ENCODE peak calls at places on chromosomes 16 and 17, in six cellular contexts. One of them, this sample, is unnamed.
A peak's percentile ranks its signal among the peaks of the same experiment; 100 is the strongest.

GRCh38 chr16:19884611-19885455 is at the start of gene GPRC5B:
- DNase-seq in H1: peak; percentile 78
- DNase-seq in HepG2: no peak
- DNase-seq in GM12878: no peak
- DNase-seq in SK-N-SH: peak; percentile 91
- DNase-seq in K562: peak; percentile 80
- DNase-seq in this sample: no peak

GRCh38 chr17:46915596-46915995 is 7.4 kb upstream of the GOSR2 start:
- DNase-seq in H1: no peak
- DNase-seq in HepG2: no peak
- DNase-seq in GM12878: no peak
- DNase-seq in SK-N-SH: no peak
- DNase-seq in K562: no peak
- DNase-seq in this sample: no peak

GRCh38 chr17:83179378-83179777 is 100.0 kb downstream of the METRNL start:
- DNase-seq in H1: no peak
- DNase-seq in HepG2: no peak
- DNase-seq in GM12878: no peak
- DNase-seq in SK-N-SH: no peak
- DNase-seq in K562: no peak
- DNase-seq in this sample: no peak

GRCh38 chr17:77437017-77437416 is 296.2 kb downstream of the SEC14L1 start:
- DNase-seq in H1: no peak
- DNase-seq in HepG2: no peak
- DNase-seq in GM12878: no peak
- DNase-seq in SK-N-SH: peak; percentile 71
- DNase-seq in K562: no peak
- DNase-seq in this sample: no peak

GRCh38 chr16:87723224-87723619 is 42.6 kb downstream of the KLHDC4 start:
- DNase-seq in H1: no peak
- DNase-seq in HepG2: no peak
- DNase-seq in GM12878: peak; percentile 58
- DNase-seq in SK-N-SH: peak; percentile 99
- DNase-seq in K562: peak; percentile 62
- DNase-seq in this sample: no peak

GRCh38 chr17:74569392-74570003 is 2.2 kb upstream of the CD300H start:
- DNase-seq in H1: no peak
- DNase-seq in HepG2: no peak
- DNase-seq in GM12878: no peak
- DNase-seq in SK-N-SH: no peak
- DNase-seq in K562: no peak
- DNase-seq in this sample: peak; percentile 97

GRCh38 chr17:77516902-77517301 is 376.1 kb downstream of the SEC14L1 start:
- DNase-seq in H1: no peak
- DNase-seq in HepG2: no peak
- DNase-seq in GM12878: no peak
- DNase-seq in SK-N-SH: no peak
- DNase-seq in K562: no peak
- DNase-seq in this sample: no peak

GRCh38 chr17:229945-230235 is 48.4 kb upstream of the DOC2B start:
- DNase-seq in H1: no peak
- DNase-seq in HepG2: no peak
- DNase-seq in GM12878: no peak
- DNase-seq in SK-N-SH: no peak
- DNase-seq in K562: no peak
- DNase-seq in this sample: no peak

GRCh38 chr17:82837586-82838320 is 2.1 kb downstream of the ZNF750 start:
- DNase-seq in H1: no peak
- DNase-seq in HepG2: no peak
- DNase-seq in GM12878: no peak
- DNase-seq in SK-N-SH: no peak
- DNase-seq in K562: no peak
- DNase-seq in this sample: no peak

GRCh38 chr17:27668488-27668823 is 37.5 kb downstream of the LGALS9 start:
- DNase-seq in H1: no peak
- DNase-seq in HepG2: no peak
- DNase-seq in GM12878: no peak
- DNase-seq in SK-N-SH: no peak
- DNase-seq in K562: no peak
- DNase-seq in this sample: no peak

GRCh38 chr16:84672276-84673202 is 24.2 kb downstream of the KLHL36 start:
- DNase-seq in H1: peak; percentile 96
- DNase-seq in HepG2: peak; percentile 58
- DNase-seq in GM12878: no peak
- DNase-seq in SK-N-SH: peak; percentile 82
- DNase-seq in K562: peak; percentile 87
- DNase-seq in this sample: peak; percentile 48

GRCh38 chr17:9331512-9332163 is 244.0 kb downstream of the STX8 start:
- DNase-seq in H1: no peak
- DNase-seq in HepG2: no peak
- DNase-seq in GM12878: no peak
- DNase-seq in SK-N-SH: no peak
- DNase-seq in K562: no peak
- DNase-seq in this sample: no peak

GRCh38 chr17:41633498-41634197 is 9.3 kb upstream of the KRT17 start:
- DNase-seq in H1: no peak
- DNase-seq in HepG2: no peak
- DNase-seq in GM12878: no peak
- DNase-seq in SK-N-SH: no peak
- DNase-seq in K562: no peak
- DNase-seq in this sample: no peak

GRCh38 chr16:81451753-81452680 is 7.4 kb downstream of the CMIP start:
- DNase-seq in H1: no peak
- DNase-seq in HepG2: peak; percentile 99
- DNase-seq in GM12878: no peak
- DNase-seq in SK-N-SH: no peak
- DNase-seq in K562: peak; percentile 72
- DNase-seq in this sample: no peak

GRCh38 chr16:84277244-84277823 is 17.3 kb upstream of the WFDC1 start:
- DNase-seq in H1: peak; percentile 90
- DNase-seq in HepG2: peak; percentile 51
- DNase-seq in GM12878: no peak
- DNase-seq in SK-N-SH: peak; percentile 79
- DNase-seq in K562: peak; percentile 61
- DNase-seq in this sample: peak; percentile 48

GRCh38 chr17:78168906-78169793 is 769 bp downstream of the SYNGR2 start:
- DNase-seq in H1: peak; percentile 80
- DNase-seq in HepG2: no peak
- DNase-seq in GM12878: no peak
- DNase-seq in SK-N-SH: peak; percentile 92
- DNase-seq in K562: peak; percentile 62
- DNase-seq in this sample: peak; percentile 64

GRCh38 chr17:79581306-79581932 is 29.4 kb downstream of the RBFOX3 start:
- DNase-seq in H1: no peak
- DNase-seq in HepG2: no peak
- DNase-seq in GM12878: no peak
- DNase-seq in SK-N-SH: peak; percentile 60
- DNase-seq in K562: no peak
- DNase-seq in this sample: no peak

GRCh38 chr16:48011888-48012658 is 143.7 kb downstream of the ABCC12 start:
- DNase-seq in H1: no peak
- DNase-seq in HepG2: no peak
- DNase-seq in GM12878: no peak
- DNase-seq in SK-N-SH: no peak
- DNase-seq in K562: no peak
- DNase-seq in this sample: no peak

GRCh38 chr16:15052747-15053476 is 3.0 kb downstream of the NTAN1 start:
- DNase-seq in H1: no peak
- DNase-seq in HepG2: no peak
- DNase-seq in GM12878: no peak
- DNase-seq in SK-N-SH: no peak
- DNase-seq in K562: no peak
- DNase-seq in this sample: no peak

GRCh38 chr16:53417011-53417410 is 17.3 kb upstream of the RBL2 start:
- DNase-seq in H1: no peak
- DNase-seq in HepG2: no peak
- DNase-seq in GM12878: no peak
- DNase-seq in SK-N-SH: no peak
- DNase-seq in K562: no peak
- DNase-seq in this sample: no peak

DNA sequence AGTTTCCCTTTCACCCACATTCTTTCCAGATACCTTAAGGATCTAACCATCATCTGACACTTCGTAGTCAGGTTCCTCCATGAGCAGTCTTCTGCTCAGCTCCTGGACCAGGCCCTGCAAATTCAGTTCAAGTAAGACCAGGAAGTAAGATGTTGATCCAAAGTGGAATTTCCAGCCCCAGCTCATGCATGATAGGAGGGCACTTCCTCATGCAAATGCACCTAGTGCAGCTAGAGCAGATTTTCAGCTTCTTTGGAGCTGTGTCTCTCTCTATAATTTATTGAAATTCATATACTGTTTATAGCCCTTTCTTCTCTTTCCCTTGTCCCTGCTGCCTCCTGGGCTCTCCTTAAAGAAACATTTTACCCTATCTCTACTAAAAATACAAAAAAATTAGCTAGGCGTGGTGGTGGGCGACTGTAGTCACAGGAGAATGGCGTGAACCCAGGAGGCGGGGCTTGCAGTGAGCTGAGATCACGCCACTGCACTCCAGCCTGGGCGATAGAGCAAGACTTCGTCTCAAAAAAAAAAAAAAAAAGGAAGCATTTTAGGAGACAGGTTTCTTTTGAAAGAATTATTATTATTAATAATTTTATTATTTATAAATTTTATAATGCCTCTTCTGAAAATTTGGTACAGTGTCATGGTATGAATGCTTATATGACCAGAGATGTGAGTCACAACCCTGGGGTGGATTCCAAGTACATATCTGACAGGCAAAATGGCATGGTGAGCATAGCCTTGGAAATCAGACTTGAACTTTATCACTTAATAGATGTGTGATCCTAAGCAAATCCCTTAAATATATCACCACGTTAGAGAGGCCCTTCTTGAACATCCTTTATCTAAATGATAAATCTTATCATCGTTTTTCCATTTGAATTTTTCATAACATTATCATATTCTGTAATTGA is 94.3 kb downstream of the SSH2 start:
- DNase-seq in H1: no peak
- DNase-seq in HepG2: no peak
- DNase-seq in GM12878: no peak
- DNase-seq in SK-N-SH: no peak
- DNase-seq in K562: no peak
- DNase-seq in this sample: no peak
- TF ChIP-seq JUND in H1: no peak
- TF ChIP-seq JUND in HepG2: no peak
- TF ChIP-seq JUND in GM12878: no peak
- TF ChIP-seq JUND in SK-N-SH: no peak
- TF ChIP-seq JUND in K562: no peak
- TF ChIP-seq JUND in this sample: no peak

DNA sequence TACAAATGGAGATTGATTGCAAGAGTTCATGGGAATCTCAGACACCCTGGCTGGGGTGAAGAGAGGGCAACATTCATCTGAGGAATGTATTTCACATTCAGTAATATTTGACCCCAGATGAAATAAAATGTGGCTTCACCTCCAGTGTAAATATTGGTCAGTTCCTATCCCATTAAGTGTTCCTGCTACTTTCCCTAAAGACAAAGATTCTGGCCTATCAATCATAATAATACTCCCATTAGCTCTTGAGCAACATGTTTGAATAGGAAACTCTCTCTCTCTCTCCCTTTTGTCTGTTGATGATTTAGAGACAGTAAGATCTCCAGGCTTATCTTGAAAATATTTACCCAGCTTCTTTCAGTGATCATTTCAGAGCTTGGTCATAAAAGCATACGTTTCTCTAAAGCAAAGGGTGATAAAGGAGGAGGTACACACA is 70.1 kb downstream of the KCNJ2 start:
- DNase-seq in H1: no peak
- DNase-seq in HepG2: no peak
- DNase-seq in GM12878: no peak
- DNase-seq in SK-N-SH: no peak
- DNase-seq in K562: no peak
- DNase-seq in this sample: no peak
- TF ChIP-seq MAX in H1: no peak
- TF ChIP-seq MAX in HepG2: no peak
- TF ChIP-seq MAX in GM12878: no peak
- TF ChIP-seq MAX in SK-N-SH: no peak
- TF ChIP-seq MAX in K562: no peak
- TF ChIP-seq MAX in this sample: no peak

GRCh38 chr17:81400939-81401726 is 5.9 kb downstream of the BAHCC1 start:
- DNase-seq in H1: no peak
- DNase-seq in HepG2: no peak
- DNase-seq in GM12878: no peak
- DNase-seq in SK-N-SH: no peak
- DNase-seq in K562: no peak
- DNase-seq in this sample: no peak

GRCh38 chr17:81398855-81399451 is 3.7 kb downstream of the BAHCC1 start:
- DNase-seq in H1: no peak
- DNase-seq in HepG2: no peak
- DNase-seq in GM12878: no peak
- DNase-seq in SK-N-SH: no peak
- DNase-seq in K562: peak; percentile 65
- DNase-seq in this sample: no peak

GRCh38 chr17:81401727-81402529 is 6.7 kb downstream of the BAHCC1 start:
- DNase-seq in H1: no peak
- DNase-seq in HepG2: no peak
- DNase-seq in GM12878: no peak
- DNase-seq in SK-N-SH: peak; percentile 81
- DNase-seq in K562: peak; percentile 84
- DNase-seq in this sample: no peak

GRCh38 chr17:81399481-81400153 is 4.4 kb downstream of the BAHCC1 start:
- DNase-seq in H1: no peak
- DNase-seq in HepG2: no peak
- DNase-seq in GM12878: no peak
- DNase-seq in SK-N-SH: peak; percentile 82
- DNase-seq in K562: peak; percentile 58
- DNase-seq in this sample: no peak

DNA sequence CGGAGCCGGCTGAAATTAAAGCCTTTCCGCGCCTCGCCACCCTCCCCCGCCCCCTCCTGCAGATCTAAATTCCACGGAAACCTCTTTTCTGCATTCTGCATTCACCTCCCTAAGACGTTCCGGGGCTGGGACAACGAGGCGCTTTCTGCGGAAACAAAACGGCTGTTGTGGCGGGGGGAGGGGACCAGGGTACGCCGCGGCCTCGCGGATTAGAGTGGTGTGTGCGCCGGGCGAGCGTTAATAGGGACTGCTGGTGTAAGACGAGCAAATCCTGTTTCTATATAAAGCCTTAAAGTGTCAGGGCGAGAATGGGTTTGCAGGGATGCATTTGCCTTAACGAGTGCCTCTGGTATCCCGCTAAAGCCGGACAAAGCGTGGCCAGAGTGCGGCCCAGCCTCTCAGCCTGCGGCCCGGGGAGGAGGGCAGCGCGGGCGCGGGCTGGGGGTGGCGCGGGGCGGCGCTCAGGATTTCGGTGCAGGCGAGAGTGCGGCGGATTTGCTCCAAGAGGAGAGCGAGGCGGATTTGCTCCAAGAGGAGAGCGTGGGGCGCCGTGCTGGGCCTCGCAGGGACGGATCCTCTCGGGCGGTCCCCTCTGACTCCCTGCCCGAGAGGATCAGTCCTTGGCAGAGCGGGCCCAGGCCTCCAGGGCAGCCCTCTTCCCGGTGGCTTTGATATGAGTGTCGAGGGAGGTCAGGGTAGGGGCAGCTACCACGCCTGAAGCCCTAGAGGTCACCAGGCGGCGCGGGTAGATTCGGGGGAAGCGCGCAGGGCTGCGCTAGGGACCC is 5.1 kb downstream of the BAHCC1 start:
- DNase-seq in H1: peak; percentile 74
- DNase-seq in HepG2: no peak
- DNase-seq in GM12878: no peak
- DNase-seq in SK-N-SH: no peak
- DNase-seq in K562: peak; percentile 71
- DNase-seq in this sample: no peak
- TF ChIP-seq JUND in H1: no peak
- TF ChIP-seq JUND in HepG2: no peak
- TF ChIP-seq JUND in GM12878: no peak
- TF ChIP-seq JUND in SK-N-SH: no peak
- TF ChIP-seq JUND in K562: no peak
- TF ChIP-seq JUND in this sample: no peak

GRCh38 chr16:77775911-77776909 is 12.2 kb upstream of the VAT1L start:
- DNase-seq in H1: no peak
- DNase-seq in HepG2: peak; percentile 39
- DNase-seq in GM12878: no peak
- DNase-seq in SK-N-SH: no peak
- DNase-seq in K562: no peak
- DNase-seq in this sample: no peak
- TF ChIP-seq MAX in H1: no peak
- TF ChIP-seq MAX in HepG2: no peak
- TF ChIP-seq MAX in GM12878: no peak
- TF ChIP-seq MAX in SK-N-SH: no peak
- TF ChIP-seq MAX in K562: no peak
- TF ChIP-seq MAX in this sample: no peak

This sample was measured in HCT116.